ENCODE peak calls at places on chromosomes 7 and 10, in seven cellular contexts. One of them, this sample, is unnamed.

GRCh38 chr7:123669485-123669884 is 13.8 kb downstream of the LMOD2 start:
- DNase-seq in stomach: no peak
- DNase-seq in spleen: no peak
- DNase-seq in ovary: no peak
- DNase-seq in heart left ventricle: no peak
- DNase-seq in lower leg skin: no peak
- DNase-seq in body of pancreas: no peak
- DNase-seq in this sample: no peak

GRCh38 chr7:44735403-44736165 is 13.1 kb upstream of the ZMIZ2 start:
- DNase-seq in stomach: no peak
- DNase-seq in spleen: peak
- DNase-seq in ovary: no peak
- DNase-seq in heart left ventricle: no peak
- DNase-seq in lower leg skin: no peak
- DNase-seq in body of pancreas: no peak
- DNase-seq in this sample: no peak

GRCh38 chr10:8055420-8056349 is 1.2 kb downstream of the GATA3 start:
- DNase-seq in stomach: no peak
- DNase-seq in spleen: peak
- DNase-seq in ovary: no peak
- DNase-seq in heart left ventricle: no peak
- DNase-seq in lower leg skin: no peak
- DNase-seq in body of pancreas: no peak
- DNase-seq in this sample: peak

GRCh38 chr10:47038881-47039557 is 127.8 kb downstream of the PTPN20 start:
- DNase-seq in stomach: no peak
- DNase-seq in spleen: peak
- DNase-seq in ovary: no peak
- DNase-seq in heart left ventricle: no peak
- DNase-seq in lower leg skin: no peak
- DNase-seq in body of pancreas: no peak
- DNase-seq in this sample: no peak

GRCh38 chr10:36126076-36126475 is 484.0 kb upstream of the FZD8 start:
- DNase-seq in stomach: no peak
- DNase-seq in spleen: no peak
- DNase-seq in ovary: no peak
- DNase-seq in heart left ventricle: no peak
- DNase-seq in lower leg skin: no peak
- DNase-seq in body of pancreas: no peak
- DNase-seq in this sample: no peak

GRCh38 chr10:104301907-104302690 is 33.1 kb downstream of the GSTO2 start:
- DNase-seq in stomach: no peak
- DNase-seq in spleen: no peak
- DNase-seq in ovary: no peak
- DNase-seq in heart left ventricle: no peak
- DNase-seq in lower leg skin: no peak
- DNase-seq in body of pancreas: no peak
- DNase-seq in this sample: no peak

GRCh38 chr10:88092975-88093374 is 229.6 kb downstream of the PTEN start:
- DNase-seq in stomach: peak
- DNase-seq in spleen: no peak
- DNase-seq in ovary: no peak
- DNase-seq in heart left ventricle: no peak
- DNase-seq in lower leg skin: no peak
- DNase-seq in body of pancreas: peak
- DNase-seq in this sample: no peak

GRCh38 chr7:33191326-33191725 is 62.0 kb downstream of the BBS9 start:
- DNase-seq in stomach: peak
- DNase-seq in spleen: no peak
- DNase-seq in ovary: no peak
- DNase-seq in heart left ventricle: no peak
- DNase-seq in lower leg skin: no peak
- DNase-seq in body of pancreas: no peak
- DNase-seq in this sample: no peak

GRCh38 chr10:35127289-35127891 is 744 bp downstream of the CREM start:
- DNase-seq in stomach: peak
- DNase-seq in spleen: peak
- DNase-seq in ovary: peak
- DNase-seq in heart left ventricle: peak
- DNase-seq in lower leg skin: peak
- DNase-seq in body of pancreas: peak
- DNase-seq in this sample: peak

GRCh38 chr7:102322202-102322715 is 34.0 kb downstream of the SPDYE6 start:
- DNase-seq in stomach: no peak
- DNase-seq in spleen: peak
- DNase-seq in ovary: no peak
- DNase-seq in heart left ventricle: no peak
- DNase-seq in lower leg skin: no peak
- DNase-seq in body of pancreas: no peak
- DNase-seq in this sample: no peak

GRCh38 chr7:41287559-41288335 is 415.1 kb downstream of the INHBA start:
- DNase-seq in stomach: no peak
- DNase-seq in spleen: no peak
- DNase-seq in ovary: no peak
- DNase-seq in heart left ventricle: no peak
- DNase-seq in lower leg skin: no peak
- DNase-seq in body of pancreas: no peak
- DNase-seq in this sample: no peak

GRCh38 chr7:135147899-135148721 is at the start of gene TMEM140:
- DNase-seq in stomach: peak
- DNase-seq in spleen: peak
- DNase-seq in ovary: peak
- DNase-seq in heart left ventricle: no peak
- DNase-seq in lower leg skin: no peak
- DNase-seq in body of pancreas: peak
- DNase-seq in this sample: no peak

GRCh38 chr7:14995774-14996173 is 93.2 kb upstream of the DGKB start:
- DNase-seq in stomach: no peak
- DNase-seq in spleen: no peak
- DNase-seq in ovary: no peak
- DNase-seq in heart left ventricle: no peak
- DNase-seq in lower leg skin: no peak
- DNase-seq in body of pancreas: no peak
- DNase-seq in this sample: no peak

GRCh38 chr10:77177589-77177988 is 460.0 kb downstream of the KCNMA1 start:
- DNase-seq in stomach: no peak
- DNase-seq in spleen: no peak
- DNase-seq in ovary: no peak
- DNase-seq in heart left ventricle: no peak
- DNase-seq in lower leg skin: no peak
- DNase-seq in body of pancreas: no peak
- DNase-seq in this sample: no peak

GRCh38 chr7:74288034-74288881 is 949 bp upstream of the CLIP2 start:
- DNase-seq in stomach: no peak
- DNase-seq in spleen: no peak
- DNase-seq in ovary: no peak
- DNase-seq in heart left ventricle: no peak
- DNase-seq in lower leg skin: no peak
- DNase-seq in body of pancreas: no peak
- DNase-seq in this sample: no peak

DNA sequence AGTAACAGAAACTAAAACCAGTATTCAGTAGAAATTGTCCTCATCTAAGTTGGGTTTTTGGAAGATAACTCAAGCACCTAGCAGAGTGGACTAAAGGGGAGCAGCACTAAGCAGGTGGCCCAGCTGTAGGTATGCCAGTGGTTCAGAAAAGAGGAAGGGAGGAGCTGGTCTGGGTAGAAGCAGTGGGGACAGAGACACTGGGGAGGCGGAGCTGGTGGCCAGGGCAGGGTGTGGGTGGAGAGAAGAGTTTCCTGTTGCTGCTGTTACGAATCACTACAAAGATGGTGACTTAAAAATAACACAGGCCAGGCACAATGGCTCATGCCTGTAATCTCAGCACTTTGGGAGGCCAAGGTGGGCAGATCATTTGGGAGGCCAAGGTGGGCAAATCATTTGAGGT is 136.2 kb downstream of the WDR11 start:
- DNase-seq in stomach: no peak
- DNase-seq in spleen: no peak
- DNase-seq in ovary: no peak
- DNase-seq in heart left ventricle: no peak
- DNase-seq in lower leg skin: no peak
- DNase-seq in body of pancreas: no peak
- DNase-seq in this sample: no peak
- TF ChIP-seq CTCF in stomach: no peak
- TF ChIP-seq CTCF in spleen: no peak
- TF ChIP-seq CTCF in ovary: no peak
- TF ChIP-seq CTCF in heart left ventricle: no peak
- TF ChIP-seq CTCF in lower leg skin: no peak
- TF ChIP-seq CTCF in body of pancreas: no peak
- TF ChIP-seq CTCF in this sample: no peak

GRCh38 chr7:105691692-105692564 is 110.6 kb upstream of the EFCAB10 start:
- DNase-seq in stomach: peak
- DNase-seq in spleen: peak
- DNase-seq in ovary: peak
- DNase-seq in heart left ventricle: peak
- DNase-seq in lower leg skin: peak
- DNase-seq in body of pancreas: peak
- DNase-seq in this sample: peak
- TF ChIP-seq POLR2A in stomach: no peak
- TF ChIP-seq POLR2A in spleen: no peak
- TF ChIP-seq POLR2A in ovary: no peak
- TF ChIP-seq POLR2A in heart left ventricle: no peak
- TF ChIP-seq POLR2A in lower leg skin: no peak
- TF ChIP-seq POLR2A in body of pancreas: no peak
- TF ChIP-seq POLR2A in this sample: no peak

GRCh38 chr10:72697711-72698110 is 5.8 kb downstream of the MCU start:
- DNase-seq in stomach: no peak
- DNase-seq in spleen: no peak
- DNase-seq in ovary: no peak
- DNase-seq in heart left ventricle: no peak
- DNase-seq in lower leg skin: no peak
- DNase-seq in body of pancreas: no peak
- DNase-seq in this sample: no peak

GRCh38 chr10:72704117-72704516 is 12.2 kb downstream of the MCU start:
- DNase-seq in stomach: no peak
- DNase-seq in spleen: no peak
- DNase-seq in ovary: no peak
- DNase-seq in heart left ventricle: no peak
- DNase-seq in lower leg skin: no peak
- DNase-seq in body of pancreas: no peak
- DNase-seq in this sample: no peak

DNA sequence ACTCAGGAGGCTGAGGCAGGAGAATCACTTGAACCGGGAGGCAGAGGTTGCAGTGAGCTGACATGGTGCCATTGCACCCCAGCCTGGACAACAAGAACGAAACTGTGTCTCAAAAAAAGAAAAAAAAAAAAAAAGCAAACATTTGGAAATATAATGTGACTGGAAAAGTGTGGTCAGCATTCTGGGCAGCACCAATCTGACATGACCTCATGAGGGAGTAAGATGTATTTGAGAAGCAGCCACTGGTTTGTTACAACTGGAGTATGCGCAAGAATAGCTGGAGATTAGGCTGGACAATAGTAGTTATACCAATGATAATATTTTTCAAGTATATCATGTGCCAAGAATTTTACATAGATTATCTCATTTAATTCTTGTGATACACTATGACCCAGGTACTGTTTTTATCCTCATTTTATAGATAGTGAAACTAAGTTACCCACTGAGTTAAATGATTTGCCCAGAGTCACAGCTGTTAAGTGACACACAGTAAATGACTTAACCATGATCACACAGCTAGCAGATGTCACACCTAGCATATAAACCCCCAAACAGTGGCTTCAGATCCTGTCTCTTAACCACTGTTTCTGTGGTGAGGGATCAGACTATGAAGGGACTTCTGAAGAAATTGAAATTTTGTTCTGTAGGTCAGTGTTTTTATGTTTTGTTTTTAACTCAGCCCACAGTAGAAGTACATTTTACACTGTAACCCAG is 11.1 kb downstream of the MCU start:
- DNase-seq in stomach: no peak
- DNase-seq in spleen: no peak
- DNase-seq in ovary: no peak
- DNase-seq in heart left ventricle: no peak
- DNase-seq in lower leg skin: no peak
- DNase-seq in body of pancreas: no peak
- DNase-seq in this sample: no peak
- TF ChIP-seq CTCF in stomach: no peak
- TF ChIP-seq CTCF in spleen: no peak
- TF ChIP-seq CTCF in ovary: no peak
- TF ChIP-seq CTCF in heart left ventricle: no peak
- TF ChIP-seq CTCF in lower leg skin: no peak
- TF ChIP-seq CTCF in body of pancreas: no peak
- TF ChIP-seq CTCF in this sample: no peak

GRCh38 chr10:132446661-132447445 is 49.9 kb downstream of the PWWP2B start:
- DNase-seq in stomach: peak
- DNase-seq in spleen: peak
- DNase-seq in ovary: peak
- DNase-seq in heart left ventricle: peak
- DNase-seq in lower leg skin: no peak
- DNase-seq in body of pancreas: peak
- DNase-seq in this sample: no peak
- TF ChIP-seq POLR2A in stomach: no peak
- TF ChIP-seq POLR2A in spleen: no peak
- TF ChIP-seq POLR2A in ovary: no peak
- TF ChIP-seq POLR2A in heart left ventricle: no peak
- TF ChIP-seq POLR2A in lower leg skin: no peak
- TF ChIP-seq POLR2A in body of pancreas: peak
- TF ChIP-seq POLR2A in this sample: no peak

GRCh38 chr7:27249724-27250636 is 7.4 kb downstream of the EVX1 start:
- DNase-seq in stomach: no peak
- DNase-seq in spleen: no peak
- DNase-seq in ovary: no peak
- DNase-seq in heart left ventricle: no peak
- DNase-seq in lower leg skin: no peak
- DNase-seq in body of pancreas: no peak
- DNase-seq in this sample: no peak
- TF ChIP-seq CTCF in stomach: no peak
- TF ChIP-seq CTCF in spleen: no peak
- TF ChIP-seq CTCF in ovary: no peak
- TF ChIP-seq CTCF in heart left ventricle: no peak
- TF ChIP-seq CTCF in lower leg skin: no peak
- TF ChIP-seq CTCF in body of pancreas: no peak
- TF ChIP-seq CTCF in this sample: no peak

GRCh38 chr7:110058401-110058800 is 1032.5 kb upstream of the LRRN3 start:
- DNase-seq in stomach: no peak
- DNase-seq in spleen: no peak
- DNase-seq in ovary: no peak
- DNase-seq in heart left ventricle: no peak
- DNase-seq in lower leg skin: no peak
- DNase-seq in body of pancreas: no peak
- DNase-seq in this sample: no peak
- TF ChIP-seq POLR2A in stomach: no peak
- TF ChIP-seq POLR2A in spleen: no peak
- TF ChIP-seq POLR2A in ovary: no peak
- TF ChIP-seq POLR2A in heart left ventricle: no peak
- TF ChIP-seq POLR2A in lower leg skin: no peak
- TF ChIP-seq POLR2A in body of pancreas: no peak
- TF ChIP-seq POLR2A in this sample: no peak

This sample was measured in breast epithelium.